ENCODE peak calls at places on chromosomes 12 and 14, in eight cellular contexts. I, K, N, B, M, R, H and O are unnamed samples.
A peak's percentile ranks its signal among the peaks of the same experiment; 100 is the strongest.

GRCh38 chr14:102749393-102749792 is 27.9 kb upstream of the TRAF3 start:
- DNase-seq in I (no peak), K (no peak), N (no peak), B (no peak), M (peak; percentile 67), R (no peak), H (no peak), O (no peak)

GRCh38 chr12:64181504-64182291 is 40.4 kb downstream of the KICS2 start:
- DNase-seq in I (peak; percentile 36), K (peak; percentile 23), N (peak; percentile 31), B (peak; percentile 32), M (peak; percentile 42), R (peak; percentile 79), H (no peak), O (peak; percentile 92)

GRCh38 chr12:104990950-104991349 is 4.8 kb downstream of the NOPCHAP1 start:
- DNase-seq in I (no peak), K (no peak), N (no peak), B (no peak), M (no peak), R (no peak), H (no peak), O (no peak)

GRCh38 chr14:72855913-72856312 is 38.0 kb downstream of the DPF3 start:
- DNase-seq in I (no peak), K (no peak), N (no peak), B (no peak), M (no peak), R (no peak), H (no peak), O (no peak)

GRCh38 chr14:74846968-74847549 is 28.9 kb downstream of the PROX2 start:
- DNase-seq in I (no peak), K (no peak), N (no peak), B (no peak), M (no peak), R (no peak), H (no peak), O (no peak)

GRCh38 chr12:114555451-114555850 is 128.5 kb downstream of the TBX3 start:
- DNase-seq in I (no peak), K (no peak), N (no peak), B (no peak), M (no peak), R (no peak), H (no peak), O (no peak)

GRCh38 chr14:29028973-29029582 is 262.5 kb downstream of the FOXG1 start:
- DNase-seq in I (no peak), K (peak; percentile 29), N (no peak), B (peak; percentile 99), M (peak; percentile 83), R (no peak), H (no peak), O (no peak)

GRCh38 chr12:30169839-30170591 is 386.3 kb upstream of the TMTC1 start:
- DNase-seq in I (no peak), K (no peak), N (no peak), B (no peak), M (peak; percentile 79), R (no peak), H (no peak), O (no peak)

GRCh38 chr12:45763381-45763780 is 33.9 kb downstream of the ARID2 start:
- DNase-seq in I (no peak), K (no peak), N (no peak), B (peak; percentile 60), M (no peak), R (no peak), H (no peak), O (no peak)

GRCh38 chr14:24958271-24958670 is 91.7 kb downstream of the STXBP6 start:
- DNase-seq in I (no peak), K (no peak), N (no peak), B (no peak), M (no peak), R (no peak), H (no peak), O (no peak)

GRCh38 chr12:94725375-94726168 is 75.2 kb upstream of the TMCC3 start:
- DNase-seq in I (no peak), K (no peak), N (no peak), B (peak; percentile 23), M (peak; percentile 80), R (no peak), H (no peak), O (peak; percentile 38)

DNA sequence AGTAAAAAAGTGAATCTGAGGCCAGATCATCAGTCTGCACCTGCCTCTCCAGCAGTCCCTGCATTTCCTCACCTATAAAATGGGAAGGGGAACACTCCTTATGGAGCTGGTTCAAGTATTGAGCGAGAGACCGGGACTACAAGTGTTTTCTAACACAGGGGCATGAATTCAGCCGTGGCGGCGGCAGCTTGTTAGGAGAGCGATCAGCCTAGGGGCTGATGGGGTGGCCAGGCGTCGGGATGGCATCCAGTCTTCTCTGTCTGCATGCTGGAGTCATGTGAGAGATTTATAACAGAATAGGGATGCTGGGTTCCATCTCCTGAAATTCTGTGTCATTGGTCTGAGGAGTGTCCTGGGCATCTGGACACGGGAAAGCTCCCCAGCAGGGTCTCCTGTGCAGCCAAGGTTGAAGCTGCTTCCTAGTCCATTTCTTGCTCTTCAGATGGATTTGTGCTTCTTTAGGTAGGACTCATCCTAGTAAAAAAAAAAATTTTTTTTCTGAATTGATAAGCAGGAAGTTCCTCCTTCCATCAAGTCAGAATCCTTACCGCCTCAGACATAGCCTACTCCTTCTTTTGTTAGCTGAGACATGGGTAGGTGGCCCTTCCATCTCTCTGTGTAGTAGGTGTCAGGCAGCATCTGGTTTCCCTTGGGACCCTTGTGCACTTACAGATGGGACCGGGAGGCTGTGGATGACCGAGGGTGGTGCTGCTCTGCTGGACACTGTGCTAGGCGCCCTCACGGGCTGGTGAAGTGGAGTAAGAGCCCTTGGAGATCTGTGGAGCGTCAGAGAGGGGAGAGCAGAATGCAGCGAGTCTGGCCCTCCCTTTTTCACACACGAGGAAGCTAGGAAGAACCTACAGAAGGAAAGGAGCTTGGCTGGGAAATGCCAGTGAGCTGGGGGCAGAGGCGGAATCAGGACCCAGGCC is 146.7 kb downstream of the TSPAN9 start:
- DNase-seq in I (no peak), K (no peak), N (no peak), B (no peak), M (no peak), R (no peak), H (no peak), O (no peak)
- H3K36me3 ChIP-seq in I (no peaks in the 10 kb centered on the region), K (no peaks in the 10 kb centered on the region), N (no peaks in the 10 kb centered on the region), B (peaks cover 1% of the 10 kb centered on the region), M (no peaks in the 10 kb centered on the region), R (no peaks in the 10 kb centered on the region), H (no peaks in the 10 kb centered on the region), O (no peaks in the 10 kb centered on the region)

GRCh38 chr14:105157872-105158271 is 10.7 kb downstream of the JAG2 start:
- DNase-seq in I (no peak), K (no peak), N (no peak), B (no peak), M (no peak), R (no peak), H (no peak), O (no peak)

GRCh38 chr14:105161964-105162363 is 6.6 kb downstream of the JAG2 start:
- DNase-seq in I (no peak), K (no peak), N (no peak), B (no peak), M (no peak), R (no peak), H (no peak), O (no peak)

GRCh38 chr14:105158804-105159203 is 9.8 kb downstream of the JAG2 start:
- DNase-seq in I (no peak), K (no peak), N (no peak), B (no peak), M (no peak), R (no peak), H (no peak), O (no peak)

GRCh38 chr14:105161314-105161713 is 7.3 kb downstream of the JAG2 start:
- DNase-seq in I (no peak), K (no peak), N (peak; percentile 53), B (no peak), M (no peak), R (no peak), H (no peak), O (no peak)

GRCh38 chr14:105159344-105159743 is 9.2 kb downstream of the JAG2 start:
- DNase-seq in I (no peak), K (no peak), N (no peak), B (no peak), M (no peak), R (no peak), H (no peak), O (no peak)
- H3K36me3 ChIP-seq in I (no peaks in the 10 kb centered on the region), K (no peaks in the 10 kb centered on the region), N (no peaks in the 10 kb centered on the region), B (no peaks in the 10 kb centered on the region), M (no peaks in the 10 kb centered on the region), R (no peaks in the 10 kb centered on the region), H (peaks cover 9% of the 10 kb centered on the region), O (peaks cover 3% of the 10 kb centered on the region)

DNA sequence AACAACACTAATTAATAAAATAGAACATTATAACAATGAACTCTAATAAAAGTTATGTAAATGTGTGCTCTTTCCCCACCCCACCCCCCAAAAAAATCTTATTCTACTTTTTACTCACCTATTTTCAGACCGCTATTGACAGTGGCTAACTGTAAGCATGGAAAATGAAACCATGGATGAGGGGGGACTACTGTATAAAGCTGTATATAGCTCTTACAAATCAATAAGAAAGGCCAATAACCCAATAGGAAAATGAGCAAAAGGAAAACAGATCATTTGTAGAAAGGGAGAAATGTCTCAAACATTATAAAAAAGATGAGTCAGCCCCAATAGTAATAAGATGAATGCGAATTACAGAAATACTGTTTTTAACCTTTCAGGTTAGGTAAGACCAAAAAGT is 27.4 kb downstream of the YEATS4 start:
- DNase-seq in I (no peak), K (no peak), N (no peak), B (no peak), M (no peak), R (no peak), H (no peak), O (no peak)
- H3K36me3 ChIP-seq in I (peaks cover 9% of the 10 kb centered on the region), K (peaks cover 66% of the 10 kb centered on the region), N (no peaks in the 10 kb centered on the region), B (peaks cover 4% of the 10 kb centered on the region), M (peaks cover 9% of the 10 kb centered on the region), R (no peaks in the 10 kb centered on the region), H (no peaks in the 10 kb centered on the region), O (peaks cover 11% of the 10 kb centered on the region)

GRCh38 chr12:42338280-42338679 is 12.3 kb downstream of the PPHLN1 start:
- DNase-seq in I (no peak), K (no peak), N (no peak), B (no peak), M (no peak), R (no peak), H (no peak), O (no peak)

GRCh38 chr12:42343721-42344120 is 17.8 kb downstream of the PPHLN1 start:
- DNase-seq in I (no peak), K (no peak), N (no peak), B (no peak), M (no peak), R (no peak), H (no peak), O (no peak)

GRCh38 chr12:42336286-42336685 is 10.3 kb downstream of the PPHLN1 start:
- DNase-seq in I (no peak), K (no peak), N (no peak), B (no peak), M (no peak), R (no peak), H (no peak), O (no peak)

GRCh38 chr12:42346603-42347002 is 20.6 kb downstream of the PPHLN1 start:
- DNase-seq in I (no peak), K (no peak), N (no peak), B (no peak), M (no peak), R (no peak), H (no peak), O (no peak)

DNA sequence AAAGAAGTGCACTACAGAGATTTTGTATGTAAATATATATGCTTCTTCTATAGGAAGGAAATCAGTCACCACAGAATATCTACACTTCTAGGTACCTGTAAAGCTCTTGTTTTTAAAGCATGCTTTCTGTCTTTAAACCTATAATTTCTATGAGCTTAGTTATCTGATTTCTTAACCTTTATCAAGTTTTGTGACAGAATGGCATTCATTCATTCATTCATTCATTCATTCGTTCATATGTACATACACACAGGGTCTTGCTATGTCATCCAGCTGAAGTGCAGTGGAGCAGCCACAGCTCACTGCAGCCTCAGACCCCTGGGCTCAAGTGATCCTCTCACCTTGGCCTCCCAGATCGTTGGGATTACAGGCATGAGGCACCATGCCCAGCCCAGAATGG is 16.1 kb downstream of the PPHLN1 start:
- DNase-seq in I (no peak), K (no peak), N (no peak), B (no peak), M (no peak), R (no peak), H (no peak), O (no peak)
- H3K36me3 ChIP-seq in I (peaks cover 3% of the 10 kb centered on the region), K (peaks cover 67% of the 10 kb centered on the region), N (no peaks in the 10 kb centered on the region), B (peaks cover 3% of the 10 kb centered on the region), M (no peaks in the 10 kb centered on the region), R (no peaks in the 10 kb centered on the region), H (peaks cover 10% of the 10 kb centered on the region), O (no peaks in the 10 kb centered on the region)